ENCODE peak calls at places on chromosomes 11 and 22, in seven cellular contexts. P, Y, W, M, K, R and N are unnamed samples.

GRCh38 chr22:50469377-50470305 is 5.2 kb downstream of the SBF1 start:
- DNase-seq in P (peak), Y (peak), W (peak), M (peak), K (peak), R (peak), N (peak)

GRCh38 chr22:41324818-41325528 is 23.6 kb downstream of the ZC3H7B start:
- DNase-seq in P (no peak), Y (no peak), W (no peak), M (no peak), K (no peak), R (no peak), N (no peak)

GRCh38 chr11:12253843-12254281 is 123.5 kb upstream of the PARVA start:
- DNase-seq in P (no peak), Y (peak), W (no peak), M (peak), K (no peak), R (no peak), N (no peak)

GRCh38 chr11:88596786-88597185 is 259.2 kb upstream of the CTSC start:
- DNase-seq in P (no peak), Y (no peak), W (no peak), M (no peak), K (no peak), R (no peak), N (no peak)

GRCh38 chr11:6635082-6635932 is 16.1 kb upstream of the TPP1 start:
- DNase-seq in P (peak), Y (no peak), W (peak), M (no peak), K (no peak), R (no peak), N (no peak)

GRCh38 chr11:112694244-112694643 is 267.0 kb upstream of the NCAM1 start:
- DNase-seq in P (no peak), Y (no peak), W (no peak), M (no peak), K (no peak), R (no peak), N (no peak)

GRCh38 chr11:122642971-122643370 is 12.6 kb upstream of the UBASH3B start:
- DNase-seq in P (no peak), Y (no peak), W (peak), M (no peak), K (no peak), R (no peak), N (no peak)

GRCh38 chr11:66082936-66083698 is 13.0 kb downstream of the PACS1 start:
- DNase-seq in P (no peak), Y (no peak), W (no peak), M (peak), K (no peak), R (peak), N (peak)

GRCh38 chr11:75565916-75566762 is 4.1 kb downstream of the SERPINH1 start:
- DNase-seq in P (no peak), Y (no peak), W (no peak), M (no peak), K (no peak), R (no peak), N (no peak)

GRCh38 chr11:102109896-102110760 is at the start of gene YAP1:
- DNase-seq in P (peak), Y (peak), W (peak), M (peak), K (peak), R (peak), N (peak)

GRCh38 chr11:1499261-1499890 is 12.8 kb upstream of the MOB2 start:
- DNase-seq in P (no peak), Y (no peak), W (no peak), M (no peak), K (no peak), R (peak), N (no peak)
- TF ChIP-seq POLR2A in P (no peak), Y (no peak), W (no peak), M (no peak), K (no peak), R (no peak), N (no peak)

GRCh38 chr11:64271339-64272132 is 12.9 kb downstream of the BAD start:
- DNase-seq in P (peak), Y (peak), W (peak), M (peak), K (peak), R (peak), N (peak)

GRCh38 chr11:64268028-64268686 is 16.3 kb downstream of the BAD start:
- DNase-seq in P (no peak), Y (no peak), W (no peak), M (no peak), K (no peak), R (peak), N (no peak)

GRCh38 chr11:64268687-64269379 is 15.6 kb downstream of the BAD start:
- DNase-seq in P (peak), Y (peak), W (peak), M (peak), K (no peak), R (peak), N (peak)

GRCh38 chr11:64267207-64267945 is 16.0 kb downstream of the PLCB3 start:
- DNase-seq in P (no peak), Y (no peak), W (no peak), M (no peak), K (no peak), R (no peak), N (peak)

DNA sequence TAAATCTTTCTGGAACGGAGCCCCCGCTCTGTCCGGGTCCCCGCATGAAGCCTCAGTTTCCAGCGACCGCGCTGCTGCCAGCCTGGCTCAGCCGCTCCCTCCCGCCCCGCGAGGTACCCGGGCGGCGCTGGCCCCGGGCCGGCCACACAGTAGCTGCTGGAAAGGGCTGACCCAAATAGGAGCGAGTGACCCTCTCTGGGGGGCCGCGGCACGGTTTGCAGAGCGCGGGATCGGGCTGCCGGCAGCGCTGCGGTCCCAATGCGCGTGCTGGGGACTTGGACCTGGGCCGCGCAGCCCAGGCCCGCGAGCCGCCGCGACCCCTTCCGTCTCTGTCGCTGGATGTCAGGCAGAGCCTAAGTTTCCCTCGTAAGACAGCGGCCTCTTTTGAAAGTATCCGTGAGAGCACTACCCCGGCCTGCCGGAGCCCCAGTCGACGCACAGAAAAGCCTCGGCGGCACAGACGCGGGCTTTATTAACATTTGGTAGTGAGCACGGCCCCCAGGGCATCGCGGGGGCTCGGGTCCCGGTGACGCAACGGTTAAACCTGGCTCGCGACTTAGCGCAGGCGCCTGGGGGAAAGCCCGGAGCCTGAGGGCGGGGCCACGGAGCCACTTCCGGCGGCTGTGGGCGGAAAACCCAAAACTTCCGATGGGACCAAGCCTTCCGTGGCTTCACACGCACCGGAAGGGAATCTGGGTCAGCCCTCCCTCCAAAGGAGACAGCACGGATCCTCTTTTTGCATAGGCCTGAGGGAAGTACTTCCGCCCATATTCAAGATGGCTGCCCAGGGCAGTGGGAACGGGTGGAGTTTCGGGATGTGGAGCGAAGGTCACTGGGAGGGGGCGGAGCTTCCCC is 14.9 kb downstream of the BAD start:
- DNase-seq in P (peak), Y (peak), W (peak), M (peak), K (peak), R (peak), N (peak)
- TF ChIP-seq POLR2A in P (peak), Y (no peak), W (peak), M (peak), K (peak), R (peak), N (peak)

DNA sequence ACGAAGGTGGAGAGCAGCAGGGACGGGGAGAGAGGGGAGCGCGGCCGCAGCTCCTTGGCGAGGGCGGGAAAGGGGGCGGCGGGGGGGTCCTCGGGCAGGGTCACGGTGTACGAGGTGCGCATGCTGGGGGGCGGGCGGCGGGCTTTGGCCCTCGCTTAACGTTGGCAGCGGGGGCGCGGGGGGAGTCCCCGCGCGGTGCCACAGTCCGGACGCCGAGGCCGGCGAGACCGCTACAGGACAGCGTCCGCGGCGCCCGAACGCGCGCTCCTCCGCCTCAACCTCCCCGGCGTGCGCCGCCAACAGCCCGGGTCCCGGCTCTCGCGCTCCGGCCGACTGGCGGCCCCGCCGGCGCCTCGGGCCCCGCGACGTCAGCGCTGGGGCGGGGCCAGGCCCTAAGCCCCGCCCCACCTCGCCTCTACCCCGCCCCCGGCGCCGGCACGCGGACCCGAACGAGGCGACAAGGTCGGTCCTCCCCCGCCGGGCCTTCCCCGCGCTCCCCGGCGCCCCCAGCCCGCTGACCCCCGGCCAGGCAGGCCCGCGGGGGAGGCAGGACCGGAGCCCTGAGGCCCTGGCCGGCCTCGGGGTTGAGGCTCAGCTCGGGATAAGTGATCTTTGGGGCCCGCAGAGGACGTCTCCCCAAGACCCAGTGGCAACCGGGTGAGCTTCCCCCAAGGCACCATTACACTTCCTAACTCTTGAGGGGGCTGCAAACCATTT is 17.5 kb downstream of the USP2 start:
- DNase-seq in P (no peak), Y (peak), W (no peak), M (peak), K (peak), R (peak), N (peak)
- TF ChIP-seq POLR2A in P (no peak), Y (no peak), W (no peak), M (peak), K (no peak), R (no peak), N (peak)

DNA sequence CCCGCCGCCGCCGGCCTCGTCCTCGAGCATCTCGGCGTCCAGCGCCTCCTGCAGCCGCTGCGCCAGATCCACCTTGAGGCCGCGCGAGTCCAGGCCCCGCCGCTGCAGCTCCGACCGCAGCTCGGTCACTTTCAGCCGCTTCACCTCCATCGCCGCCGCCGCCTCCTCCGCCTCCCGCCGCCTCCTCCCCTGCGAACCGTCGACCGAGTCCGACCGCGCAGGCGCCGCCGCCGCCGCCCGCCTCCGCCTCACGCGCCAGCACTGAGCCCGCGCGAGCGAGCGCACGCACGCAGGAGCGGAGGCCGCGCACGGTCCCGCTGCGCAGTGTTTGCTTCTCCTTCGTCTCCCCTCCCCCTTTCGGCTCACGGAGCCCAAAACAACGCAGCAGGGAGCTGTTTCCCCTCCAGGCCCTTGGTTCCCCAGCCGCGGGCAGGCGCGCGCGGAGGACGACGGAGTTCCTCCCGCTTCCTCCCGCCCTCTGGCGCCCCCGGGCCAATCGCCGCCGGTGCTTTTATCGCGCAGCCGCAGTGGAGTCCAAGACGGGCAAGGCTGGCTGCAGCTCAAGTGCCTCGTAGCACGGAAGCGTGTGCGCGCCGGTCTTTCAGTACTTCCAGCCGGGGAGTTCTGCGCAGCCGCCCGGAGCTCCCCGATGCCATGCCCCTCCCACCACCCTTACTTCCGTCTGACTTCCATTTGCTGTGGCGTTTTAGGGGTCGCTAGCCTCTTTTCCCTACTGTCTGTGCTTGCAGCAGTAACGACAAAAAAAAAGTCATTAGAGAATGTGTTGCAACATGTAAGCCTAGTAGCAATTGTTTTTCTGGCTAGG is at the start of gene HNRNPUL2:
- DNase-seq in P (peak), Y (peak), W (peak), M (peak), K (peak), R (peak), N (peak)
- TF ChIP-seq POLR2A in P (peak), Y (peak), W (peak), M (peak), K (peak), R (peak), N (peak)

DNA sequence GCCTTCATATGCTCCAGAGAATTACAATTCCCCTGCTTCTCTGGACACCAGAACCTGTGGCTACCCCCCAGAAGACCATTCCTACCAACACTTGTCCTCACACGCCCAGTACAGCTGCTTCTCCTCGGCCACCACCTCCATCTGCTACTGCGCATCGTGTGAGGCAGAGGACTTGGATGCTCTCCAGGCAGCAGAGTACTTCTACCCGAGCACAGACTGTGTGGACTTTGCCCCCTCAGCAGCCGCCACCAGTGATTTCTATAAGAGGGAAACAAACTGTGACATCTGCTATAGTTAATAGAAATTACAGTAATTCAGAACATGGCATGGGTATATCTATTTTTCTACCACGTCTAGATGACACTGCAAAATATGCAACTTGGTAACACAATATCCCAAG is 9.8 kb downstream of the POU2AF3 start:
- DNase-seq in P (no peak), Y (peak), W (peak), M (peak), K (no peak), R (no peak), N (no peak)
- TF ChIP-seq POLR2A in P (no peak), Y (no peak), W (no peak), M (peak), K (no peak), R (no peak), N (no peak)

DNA sequence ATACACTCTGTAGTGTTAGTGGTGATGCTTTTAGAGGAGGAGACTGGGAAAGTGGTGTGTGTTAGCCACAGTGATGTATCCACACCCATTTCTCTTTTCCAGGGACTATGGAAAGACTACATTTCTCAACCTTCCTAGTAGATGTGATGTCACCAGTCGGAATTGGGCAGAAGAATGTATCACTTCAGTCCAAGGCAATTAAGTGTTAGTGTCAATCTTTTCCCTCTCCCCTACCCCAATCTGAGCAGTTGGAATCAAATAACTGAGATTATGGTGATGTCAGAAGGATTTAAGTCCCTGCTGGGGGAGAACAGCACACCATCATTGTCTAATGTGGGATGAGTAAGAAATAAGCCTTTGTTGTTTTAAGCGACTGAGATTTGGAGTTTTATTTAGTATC is 5.8 kb upstream of the ATG16L2 start:
- DNase-seq in P (no peak), Y (no peak), W (peak), M (no peak), K (no peak), R (no peak), N (no peak)
- TF ChIP-seq POLR2A in P (no peak), Y (no peak), W (no peak), M (no peak), K (no peak), R (no peak), N (no peak)

DNA sequence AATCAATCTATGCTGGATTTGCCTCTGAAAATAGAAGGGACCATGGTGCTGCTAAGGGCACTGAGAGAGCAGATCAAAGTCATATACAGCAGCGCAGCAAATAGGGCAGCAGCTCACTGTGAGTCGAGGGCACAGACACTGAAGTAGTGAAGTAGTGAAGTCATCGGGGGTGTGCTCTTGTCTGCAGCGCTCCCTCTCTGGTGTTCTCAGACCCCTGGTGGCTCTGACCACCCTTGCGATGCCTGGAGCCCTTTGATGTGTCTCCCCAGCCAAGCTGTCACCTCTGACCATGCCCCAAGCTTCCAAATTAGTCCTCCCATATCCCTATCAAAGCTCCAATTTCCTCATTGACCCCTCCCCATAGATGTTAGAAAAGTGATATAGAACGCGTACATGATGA is 27.7 kb upstream of the EIF3M start:
- DNase-seq in P (no peak), Y (no peak), W (no peak), M (no peak), K (no peak), R (no peak), N (no peak)
- TF ChIP-seq POLR2A in P (no peak), Y (no peak), W (no peak), M (no peak), K (no peak), R (no peak), N (no peak)

DNA sequence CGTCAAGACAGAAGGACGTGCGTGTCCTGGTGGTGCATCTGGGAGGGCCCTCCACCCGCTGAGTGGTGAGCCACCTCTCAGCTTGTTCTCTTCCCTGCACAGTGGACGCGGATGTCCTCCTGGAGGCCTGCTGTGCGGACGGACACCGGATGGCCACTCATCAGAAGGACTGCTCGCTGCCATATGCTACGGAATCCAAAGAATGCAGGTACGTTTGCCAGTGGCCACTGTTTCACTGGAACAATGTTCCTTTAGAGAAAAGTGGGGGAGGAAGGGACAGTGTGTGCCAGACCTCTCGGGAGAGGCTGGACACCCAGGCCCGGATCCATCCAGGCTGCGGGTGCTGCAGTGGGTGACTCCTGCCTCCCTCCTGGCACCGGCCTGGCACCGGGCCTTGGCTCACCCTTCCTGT is 15.9 kb downstream of the FBLN1 start:
- DNase-seq in P (no peak), Y (no peak), W (no peak), M (peak), K (no peak), R (no peak), N (no peak)
- TF ChIP-seq POLR2A in P (no peak), Y (no peak), W (no peak), M (no peak), K (no peak), R (no peak), N (no peak)